ENCODE peak calls at places on chromosomes 3 and 15, in five cellular contexts. Q, D, B, H and N are unnamed samples. For H3K4me1, the result is how much of the 10 kb centered on the place peaks cover.

GRCh38 chr3:57696861-57697321 is 4.0 kb upstream of the DENND6A start:
- DNase-seq in Q (no peak), D (no peak), B (no peak), H (no peak), N (no peak)

GRCh38 chr3:22249658-22250057 is 498.6 kb upstream of the ZNF385D start:
- DNase-seq in Q (no peak), D (no peak), B (no peak), H (no peak), N (no peak)

GRCh38 chr15:26983822-26984221 is 12.8 kb downstream of the GABRG3 start:
- DNase-seq in Q (no peak), D (no peak), B (no peak), H (no peak), N (no peak)

GRCh38 chr3:89145995-89146394 is 38.6 kb downstream of the EPHA3 start:
- DNase-seq in Q (no peak), D (no peak), B (peak), H (no peak), N (no peak)

GRCh38 chr3:149442845-149443544 is 31.5 kb upstream of the TM4SF4 start:
- DNase-seq in Q (no peak), D (no peak), B (no peak), H (peak), N (no peak)

GRCh38 chr15:51874751-51875644 is 45.5 kb downstream of the TMOD3 start:
- DNase-seq in Q (no peak), D (no peak), B (peak), H (peak), N (no peak)

GRCh38 chr3:52495777-52496602 is 852 bp downstream of the STAB1 start:
- DNase-seq in Q (no peak), D (no peak), B (no peak), H (peak), N (no peak)

GRCh38 chr3:123467051-123467450 is 18.2 kb upstream of the ADCY5 start:
- DNase-seq in Q (no peak), D (no peak), B (no peak), H (no peak), N (no peak)

GRCh38 chr3:124510290-124510689 is 220.0 kb upstream of the UMPS start:
- DNase-seq in Q (no peak), D (no peak), B (no peak), H (no peak), N (no peak)

GRCh38 chr15:60548101-60548500 is 69.2 kb upstream of the ICE2 start:
- DNase-seq in Q (no peak), D (no peak), B (no peak), H (no peak), N (no peak)

GRCh38 chr3:191316876-191317603 is 12.2 kb upstream of the CCDC50 start:
- DNase-seq in Q (no peak), D (no peak), B (no peak), H (no peak), N (no peak)

GRCh38 chr3:5271061-5271683 is 83.7 kb downstream of the EDEM1 start:
- DNase-seq in Q (no peak), D (no peak), B (no peak), H (no peak), N (no peak)

GRCh38 chr3:40281995-40282394 is 27.5 kb upstream of the EIF1B start:
- DNase-seq in Q (no peak), D (no peak), B (no peak), H (no peak), N (no peak)

GRCh38 chr15:51801391-51801835 is 28.0 kb upstream of the TMOD3 start:
- DNase-seq in Q (no peak), D (no peak), B (no peak), H (peak), N (no peak)

GRCh38 chr3:58171126-58171525 is 39.6 kb downstream of the DNASE1L3 start:
- DNase-seq in Q (no peak), D (peak), B (no peak), H (no peak), N (no peak)

GRCh38 chr3:2861920-2862319 is 248.3 kb downstream of the IL5RA start:
- DNase-seq in Q (no peak), D (no peak), B (no peak), H (no peak), N (no peak)

GRCh38 chr15:97425596-97425995 is 534.9 kb upstream of the ARRDC4 start:
- DNase-seq in Q (no peak), D (no peak), B (no peak), H (no peak), N (no peak)

GRCh38 chr15:87368511-87368910 is 888.0 kb downstream of the NTRK3 start:
- DNase-seq in Q (no peak), D (no peak), B (no peak), H (no peak), N (no peak)

GRCh38 chr3:66858656-66859381 is 139.3 kb upstream of the KBTBD8 start:
- DNase-seq in Q (no peak), D (no peak), B (no peak), H (no peak), N (no peak)

GRCh38 chr3:150128126-150128525 is 157.4 kb upstream of the PFN2 start:
- DNase-seq in Q (no peak), D (no peak), B (no peak), H (no peak), N (no peak)

DNA sequence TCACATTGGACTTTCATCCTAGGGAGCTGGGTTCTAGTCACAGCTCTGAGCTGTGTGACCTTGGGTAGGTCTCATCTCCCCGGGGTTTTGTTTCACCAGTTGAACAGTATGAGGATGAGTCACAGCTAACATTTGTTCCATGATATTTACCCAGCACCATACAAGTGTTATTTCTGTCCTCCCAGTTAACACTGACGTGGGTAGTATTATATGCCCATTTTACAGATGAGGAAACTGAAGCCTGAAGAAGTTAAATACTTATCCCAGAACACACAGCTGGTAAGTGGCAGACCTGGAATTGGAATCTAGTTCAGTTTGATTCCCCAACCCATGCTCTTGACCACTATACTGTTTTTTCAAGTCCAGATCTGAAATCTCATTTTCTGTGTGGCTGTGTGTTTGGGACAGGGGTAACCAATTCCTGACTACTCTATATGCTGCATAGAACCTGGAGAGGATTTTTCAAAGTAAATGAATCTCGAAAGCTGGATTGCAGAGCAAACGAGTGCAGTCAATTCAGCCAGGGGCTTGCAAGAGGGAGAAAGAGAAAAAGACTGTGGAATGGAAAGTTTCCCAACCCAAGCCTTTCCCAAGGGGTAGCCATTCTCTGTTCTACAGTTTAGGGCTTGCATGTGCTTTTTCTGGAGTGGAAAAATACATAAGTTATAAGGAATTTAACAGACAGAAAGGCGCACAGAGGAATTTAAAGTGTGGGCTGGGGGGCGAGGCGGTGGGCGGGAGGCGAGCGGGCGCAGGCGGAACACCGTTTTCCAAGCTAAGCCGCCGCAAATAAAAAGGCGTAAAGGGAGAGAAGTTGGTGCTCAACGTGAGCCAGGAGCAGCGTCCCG is 684 bp upstream of the RARB start:
- DNase-seq in Q (no peak), D (no peak), B (no peak), H (peak), N (no peak)
- H3K4me1 ChIP-seq in Q (under half), D (under half), B (under half), H (under half), N (under half)

DNA sequence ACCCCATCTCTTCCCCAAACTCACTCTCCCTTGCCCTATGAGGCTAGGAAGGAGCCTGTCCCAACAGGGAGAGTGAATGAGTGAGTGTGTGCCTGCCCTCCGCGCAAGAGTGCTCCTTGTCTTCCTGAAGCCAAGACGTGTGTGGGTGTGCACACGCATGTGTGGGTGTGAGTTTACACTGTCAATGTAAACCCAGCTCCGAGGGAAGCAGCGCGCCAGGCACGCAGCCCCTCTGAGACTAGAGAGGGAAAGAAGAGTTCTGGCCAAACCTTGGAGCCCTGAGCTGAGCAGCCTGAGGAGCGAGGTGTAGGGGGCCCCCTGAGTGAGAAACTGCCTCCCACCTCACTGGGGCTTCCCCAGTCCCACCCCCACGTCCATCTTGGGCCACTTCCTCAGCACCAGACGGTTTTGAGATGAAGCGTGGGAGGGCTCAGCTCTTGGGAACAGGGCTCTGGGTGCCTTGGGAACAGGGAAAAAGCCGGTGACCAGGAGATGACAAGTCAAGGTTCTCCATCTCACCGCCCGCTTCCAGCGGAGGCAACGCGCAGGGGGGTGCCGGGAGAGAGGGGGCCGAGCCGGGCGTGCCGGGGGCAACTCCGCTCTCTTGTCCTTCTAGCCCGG is 5.1 kb downstream of the MECOM start:
- DNase-seq in Q (no peak), D (peak), B (no peak), H (peak), N (no peak)
- H3K4me3 ChIP-seq in Q (no peak), D (peak), B (peak), H (peak), N (no peak)

DNA sequence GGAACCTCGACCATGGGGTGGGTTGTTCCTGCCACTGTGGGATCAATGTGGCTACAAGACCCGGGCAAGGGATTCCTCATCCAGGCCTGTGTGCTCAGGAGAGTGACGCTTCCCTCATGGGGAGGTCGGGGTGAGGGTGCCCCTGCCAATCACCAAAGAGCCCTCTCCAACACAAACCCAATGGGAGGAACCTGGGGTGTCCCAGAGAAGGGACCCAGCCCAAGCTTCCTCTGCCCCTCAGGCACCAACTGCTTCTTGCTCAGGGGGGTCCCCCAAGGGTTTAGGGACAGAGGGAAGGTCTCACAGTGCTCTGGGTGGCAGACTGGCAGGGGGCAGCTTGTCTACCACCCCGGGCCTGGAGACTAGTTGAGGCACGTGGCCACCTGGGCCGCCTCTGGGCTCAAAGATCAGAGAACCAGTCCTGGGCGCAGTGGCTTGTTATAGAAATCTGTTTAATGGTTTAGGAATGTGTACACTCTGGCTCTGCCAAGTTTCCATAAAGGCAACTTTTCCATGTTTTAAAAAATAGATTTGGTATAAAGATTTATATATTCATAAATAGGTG is 26.6 kb downstream of the GP9 start:
- DNase-seq in Q (no peak), D (peak), B (peak), H (peak), N (no peak)
- H3K27ac ChIP-seq in Q (peak), D (peak), B (peak), H (peak), N (no peak)

GRCh38 chr15:85006201-85006600 is 24.5 kb downstream of the PDE8A start:
- DNase-seq in Q (no peak), D (no peak), B (no peak), H (no peak), N (no peak)
- H3K4me1 ChIP-seq in Q (half or more), D (under half), B (under half), H (under half), N (under half)

GRCh38 chr3:11288021-11288491 is 15.9 kb downstream of the ATG7 start:
- DNase-seq in Q (no peak), D (no peak), B (no peak), H (peak), N (no peak)
- H3K4me3 ChIP-seq in Q (no peak), D (no peak), B (no peak), H (peak), N (no peak)

GRCh38 chr3:73768594-73769308 is 144.0 kb upstream of the PDZRN3 start:
- DNase-seq in Q (no peak), D (no peak), B (no peak), H (no peak), N (no peak)

GRCh38 chr3:73772076-73772475 is 147.3 kb upstream of the PDZRN3 start:
- DNase-seq in Q (no peak), D (no peak), B (no peak), H (no peak), N (no peak)

GRCh38 chr3:73765878-73766564 is 141.3 kb upstream of the PDZRN3 start:
- DNase-seq in Q (no peak), D (no peak), B (no peak), H (no peak), N (no peak)

GRCh38 chr3:73762855-73763254 is 138.1 kb upstream of the PDZRN3 start:
- DNase-seq in Q (no peak), D (no peak), B (no peak), H (no peak), N (no peak)

GRCh38 chr3:73766599-73767378 is 142.0 kb upstream of the PDZRN3 start:
- DNase-seq in Q (no peak), D (peak), B (peak), H (no peak), N (no peak)
- H3K27ac ChIP-seq in Q (peak), D (peak), B (peak), H (no peak), N (no peak)

DNA sequence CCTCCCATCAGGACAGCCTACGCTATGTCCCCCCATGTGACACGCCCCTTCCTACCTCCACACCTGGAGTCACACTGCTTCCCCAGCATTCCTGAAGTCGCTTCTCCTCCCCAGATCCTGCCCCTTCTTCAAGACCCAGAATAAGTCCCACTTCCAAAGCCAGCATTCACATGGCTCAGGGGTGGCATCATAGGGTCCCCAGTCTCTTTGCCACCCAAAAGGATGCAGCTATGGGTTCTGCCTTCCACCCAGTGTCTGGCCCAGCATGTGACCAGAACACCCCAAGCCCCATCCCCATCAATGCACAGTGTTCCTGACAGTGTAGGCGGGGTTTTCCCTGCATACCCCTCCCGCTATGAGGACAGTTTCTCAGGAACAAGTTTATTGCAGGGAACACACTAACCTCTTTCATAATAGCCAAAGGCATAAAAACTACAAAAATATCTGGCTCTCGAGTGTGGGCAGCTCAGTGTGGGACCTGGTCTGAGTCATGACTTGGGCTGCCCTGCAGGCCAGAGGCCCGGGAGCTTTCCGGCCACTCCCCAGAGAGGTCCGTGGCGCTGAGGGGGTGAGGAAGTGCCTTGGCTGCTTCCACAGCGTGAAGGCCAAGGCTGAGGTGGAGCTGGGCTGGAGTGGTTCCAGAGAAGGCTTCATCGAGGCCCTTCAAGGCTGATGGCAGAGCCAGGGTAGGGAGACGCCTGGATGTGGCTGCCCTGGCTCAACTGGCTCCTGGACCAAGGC is 5.8 kb downstream of the ISLR start:
- DNase-seq in Q (peak), D (peak), B (peak), H (peak), N (no peak)
- H3K4me1 ChIP-seq in Q (half or more), D (under half), B (half or more), H (under half), N (under half)

DNA sequence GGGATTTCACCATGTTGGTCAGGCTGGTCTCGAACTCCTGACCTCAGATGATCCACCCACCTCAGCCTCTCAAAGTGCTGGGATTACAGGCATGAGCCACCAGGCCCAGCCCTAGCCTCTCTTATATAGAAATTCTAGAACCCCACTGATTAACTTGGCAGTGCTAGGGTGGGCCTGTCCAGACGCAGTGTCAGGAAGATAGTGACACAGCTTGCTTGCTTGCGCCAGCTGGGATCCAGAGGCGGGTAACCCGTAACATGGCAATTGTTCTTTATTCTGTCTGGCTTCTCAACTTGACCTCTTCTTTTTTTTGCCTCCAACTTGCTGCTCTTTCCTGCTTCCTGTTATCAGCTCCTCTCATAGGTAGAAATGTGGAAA is 16.2 kb downstream of the CEP19 start:
- DNase-seq in Q (no peak), D (no peak), B (no peak), H (no peak), N (no peak)
- H3K4me3 ChIP-seq in Q (no peak), D (no peak), B (no peak), H (no peak), N (no peak)